ENCODE peak calls at places on chromosomes 4 and X, in seven cellular contexts. O is fibroblast of lung, C is MCF 10A, V is A549, U is lower lobe of right lung, Y is lower leg skin, B is colonic mucosa. R is an unnamed sample.

GRCh38 chrX:80485543-80485942 is 65.3 kb downstream of the TENT5D start:
- DNase-seq in O (no peak), C (no peak), V (no peak), U (no peak), Y (no peak), B (no peak), R (no peak)

GRCh38 chrX:19604375-19604774 is 89.1 kb upstream of the MAP3K15 start:
- DNase-seq in O (no peak), C (no peak), V (no peak), U (no peak), Y (no peak), B (no peak), R (no peak)

GRCh38 chr4:152106113-152106763 is 345.4 kb upstream of the GATB start:
- DNase-seq in O (peak), C (peak), V (peak), U (peak), Y (peak), B (peak), R (no peak)

GRCh38 chr4:74325886-74326285 is 17.6 kb downstream of the EPGN start:
- DNase-seq in O (no peak), C (no peak), V (no peak), U (no peak), Y (no peak), B (no peak), R (no peak)

GRCh38 chr4:25439913-25440477 is 62.9 kb downstream of the ANAPC4 start:
- DNase-seq in O (peak), C (peak), V (peak), U (no peak), Y (peak), B (peak), R (peak)

GRCh38 chr4:2908686-2909085 is 54.5 kb downstream of the NOP14 start:
- DNase-seq in O (no peak), C (no peak), V (no peak), U (no peak), Y (no peak), B (no peak), R (no peak)

GRCh38 chrX:40105016-40105790 is 7.4 kb upstream of the BCOR start:
- DNase-seq in O (no peak), C (peak), V (no peak), U (peak), Y (no peak), B (no peak), R (no peak)

GRCh38 chr4:134470544-134470943 is 269.0 kb upstream of the PABPC4L start:
- DNase-seq in O (peak), C (peak), V (no peak), U (no peak), Y (no peak), B (peak), R (peak)

GRCh38 chr4:189974056-189974455 is 33.4 kb downstream of the FRG1 start:
- DNase-seq in O (peak), C (peak), V (peak), U (no peak), Y (no peak), B (no peak), R (no peak)

GRCh38 chr4:77084019-77084604 is 8.3 kb upstream of the CCNI start:
- DNase-seq in O (no peak), C (no peak), V (no peak), U (no peak), Y (no peak), B (no peak), R (no peak)

GRCh38 chrX:15686818-15687685 is 22.4 kb upstream of the CLTRN start:
- DNase-seq in O (peak), C (peak), V (peak), U (no peak), Y (peak), B (peak), R (peak)

GRCh38 chrX:113929004-113929403 is 654.9 kb upstream of the HTR2C start:
- DNase-seq in O (peak), C (peak), V (peak), U (no peak), Y (no peak), B (peak), R (no peak)

GRCh38 chr4:181261279-181261678 is 981.9 kb upstream of the TENM3 start:
- DNase-seq in O (peak), C (peak), V (no peak), U (no peak), Y (no peak), B (no peak), R (no peak)

GRCh38 chr4:74671074-74671698 is 123.1 kb downstream of the BTC start:
- DNase-seq in O (peak), C (peak), V (peak), U (no peak), Y (no peak), B (peak), R (no peak)

GRCh38 chr4:147498031-147498700 is 17.3 kb downstream of the EDNRA start:
- DNase-seq in O (peak), C (peak), V (no peak), U (no peak), Y (no peak), B (no peak), R (no peak)

DNA sequence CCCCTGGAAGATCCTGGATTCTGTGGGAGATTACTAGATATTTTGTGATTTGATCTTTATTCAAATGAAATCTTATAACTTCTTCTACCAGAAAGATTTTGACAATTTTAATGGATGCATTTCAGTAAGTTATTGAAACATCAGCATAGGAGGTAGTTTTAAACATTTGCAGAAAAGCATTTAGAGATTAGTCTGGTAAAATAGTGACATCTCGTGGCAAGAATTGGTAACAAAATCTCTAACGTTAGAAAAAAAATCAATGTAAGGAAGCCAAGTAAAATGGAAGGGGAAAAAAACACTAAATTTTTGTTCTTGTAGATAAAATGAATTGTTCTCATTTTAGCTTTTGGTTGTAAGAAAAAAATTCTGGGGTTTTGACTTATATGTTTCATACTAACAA is 73.3 kb downstream of the TASL start:
- DNase-seq in O (peak), C (peak), V (peak), U (no peak), Y (no peak), B (no peak), R (peak)
- TF ChIP-seq CTCF in O (no peak), C (peak), V (peak), U (peak), Y (no peak), B (peak), R (peak)

GRCh38 chrX:46180258-46180687 is 364.9 kb downstream of the ZNF674 start:
- DNase-seq in O (peak), C (peak), V (peak), U (no peak), Y (no peak), B (no peak), R (no peak)
- TF ChIP-seq CTCF in O (no peak), C (no peak), V (no peak), U (no peak), Y (no peak), B (no peak), R (no peak)

DNA sequence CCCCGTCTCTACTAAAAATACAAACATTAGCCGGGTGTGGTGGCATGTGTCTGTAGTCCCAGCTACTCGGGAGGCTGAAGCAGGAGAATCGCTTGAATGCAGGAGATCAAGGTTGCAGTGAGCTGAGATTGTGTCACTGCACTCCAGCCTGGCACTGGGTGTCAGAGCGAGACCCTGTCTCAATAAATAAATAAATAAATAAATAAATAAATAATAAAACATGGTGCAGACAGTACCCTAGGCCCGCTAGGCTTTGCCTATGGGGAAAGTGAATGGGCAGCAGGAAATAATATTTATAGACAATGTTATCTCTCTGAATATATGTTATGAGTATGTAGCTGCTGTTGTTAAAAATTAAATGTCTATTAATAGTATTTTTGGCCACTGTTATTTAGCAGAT is 130.4 kb downstream of the LARP7 start:
- DNase-seq in O (no peak), C (no peak), V (no peak), U (no peak), Y (no peak), B (no peak), R (no peak)
- TF ChIP-seq CTCF in O (no peak), C (no peak), V (no peak), U (no peak), Y (no peak), B (no peak), R (no peak)

GRCh38 chrX:42530027-42530426 is 247.9 kb downstream of the PPP1R2C start:
- DNase-seq in O (peak), C (peak), V (no peak), U (no peak), Y (no peak), B (no peak), R (no peak)
- TF ChIP-seq CTCF in O (no peak), C (peak), V (no peak), U (no peak), Y (no peak), B (no peak), R (no peak)

DNA sequence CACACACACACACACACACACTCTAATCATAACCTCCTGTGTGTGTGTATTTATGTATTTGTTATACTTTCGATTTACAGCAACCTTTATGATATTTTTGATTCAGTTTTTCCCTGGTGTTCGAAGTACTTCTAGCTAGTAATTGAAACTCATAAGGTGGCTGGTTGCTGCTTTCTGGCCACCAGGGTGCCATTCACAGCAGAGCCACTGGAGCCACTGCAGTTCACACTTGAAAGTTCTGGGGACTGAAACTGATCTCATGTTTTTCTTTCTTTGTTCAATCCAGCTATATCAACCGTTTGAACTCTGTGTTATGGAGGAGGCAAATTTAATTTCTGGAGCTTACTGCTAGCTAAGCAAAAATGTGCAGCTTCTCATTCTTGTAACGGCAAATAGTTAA is 419.4 kb downstream of the ADGRL3 start:
- DNase-seq in O (no peak), C (no peak), V (peak), U (no peak), Y (no peak), B (no peak), R (no peak)
- TF ChIP-seq CTCF in O (no peak), C (no peak), V (no peak), U (no peak), Y (no peak), B (no peak), R (no peak)

GRCh38 chr4:45741897-45742296 is 382.0 kb downstream of the GABRG1 start:
- DNase-seq in O (no peak), C (peak), V (peak), U (no peak), Y (no peak), B (no peak), R (no peak)
- TF ChIP-seq CTCF in O (no peak), C (no peak), V (no peak), U (no peak), Y (no peak), B (no peak), R (no peak)